ENCODE peak calls at places on chromosome 5, in seven cellular contexts. X is mesendoderm, V is neuronal stem cell, Y is IMR-90, E is mesenchymal stem cell, P is H1, C is trophoblast cell. M is an unnamed sample.

GRCh38 chr5:132684922-132685720 is 11.3 kb downstream of the IL4 start:
- DNase-seq in X (no peak), V (no peak), Y (no peak), E (no peak), P (no peak), C (no peak), M (no peak)

GRCh38 chr5:81422671-81423070 is 28.7 kb upstream of the ACOT12 start:
- DNase-seq in X (no peak), V (no peak), Y (peak), E (peak), P (no peak), C (peak), M (no peak)

GRCh38 chr5:74848553-74849025 is 17.6 kb downstream of the FAM169A start:
- DNase-seq in X (no peak), V (no peak), Y (no peak), E (no peak), P (no peak), C (no peak), M (no peak)

GRCh38 chr5:151348789-151349188 is 1.4 kb upstream of the SLC36A2 start:
- DNase-seq in X (peak), V (no peak), Y (no peak), E (no peak), P (no peak), C (no peak), M (no peak)

GRCh38 chr5:93090698-93091097 is 490.3 kb downstream of the NR2F1-AS1 start:
- DNase-seq in X (no peak), V (no peak), Y (no peak), E (no peak), P (no peak), C (no peak), M (no peak)

GRCh38 chr5:41337724-41338123 is 124.4 kb upstream of the C6 start:
- DNase-seq in X (no peak), V (no peak), Y (no peak), E (no peak), P (no peak), C (no peak), M (no peak)

GRCh38 chr5:102753889-102754498 is 1.1 kb upstream of the PAM start:
- DNase-seq in X (no peak), V (no peak), Y (no peak), E (no peak), P (no peak), C (no peak), M (peak)

GRCh38 chr5:30502277-30502676 is 691.2 kb upstream of the CDH6 start:
- DNase-seq in X (no peak), V (no peak), Y (peak), E (peak), P (no peak), C (peak), M (no peak)

GRCh38 chr5:143479394-143479793 is 75.9 kb upstream of the NR3C1 start:
- DNase-seq in X (no peak), V (no peak), Y (no peak), E (no peak), P (no peak), C (peak), M (no peak)

GRCh38 chr5:15074651-15075050 is 203.1 kb upstream of the ANKH start:
- DNase-seq in X (peak), V (no peak), Y (peak), E (no peak), P (no peak), C (peak), M (no peak)

GRCh38 chr5:114782869-114783268 is 386.8 kb downstream of the TRIM36 start:
- DNase-seq in X (peak), V (no peak), Y (no peak), E (no peak), P (peak), C (no peak), M (peak)

GRCh38 chr5:143036146-143036927 is 266.2 kb downstream of the ARHGAP26 start:
- DNase-seq in X (no peak), V (no peak), Y (no peak), E (no peak), P (no peak), C (no peak), M (no peak)

GRCh38 chr5:151553130-151553670 is 37.9 kb downstream of the FAT2 start:
- DNase-seq in X (no peak), V (no peak), Y (no peak), E (no peak), P (no peak), C (no peak), M (no peak)

GRCh38 chr5:137287564-137287963 is 211.6 kb downstream of the SPOCK1 start:
- DNase-seq in X (no peak), V (no peak), Y (no peak), E (no peak), P (no peak), C (no peak), M (no peak)

GRCh38 chr5:112109331-112109993 is 309.6 kb downstream of the EPB41L4A start:
- DNase-seq in X (peak), V (no peak), Y (peak), E (peak), P (peak), C (peak), M (peak)

GRCh38 chr5:90709323-90710148 is 150.9 kb downstream of the ADGRV1 start:
- DNase-seq in X (peak), V (peak), Y (peak), E (peak), P (peak), C (peak), M (peak)

GRCh38 chr5:55480781-55481180 is 54.0 kb downstream of the PLPP1 start:
- DNase-seq in X (no peak), V (no peak), Y (peak), E (peak), P (no peak), C (no peak), M (no peak)

GRCh38 chr5:121152411-121152810 is 688.3 kb downstream of the PRR16 start:
- DNase-seq in X (no peak), V (no peak), Y (no peak), E (no peak), P (no peak), C (no peak), M (no peak)

GRCh38 chr5:155004138-155004744 is 9.3 kb upstream of the KIF4B start:
- DNase-seq in X (peak), V (no peak), Y (no peak), E (peak), P (peak), C (peak), M (peak)

GRCh38 chr5:33772276-33772990 is 119.4 kb downstream of the ADAMTS12 start:
- DNase-seq in X (no peak), V (no peak), Y (peak), E (peak), P (no peak), C (peak), M (no peak)

GRCh38 chr5:109656829-109657228 is 32.9 kb upstream of the MAN2A1 start:
- DNase-seq in X (no peak), V (no peak), Y (peak), E (peak), P (no peak), C (peak), M (no peak)

GRCh38 chr5:96716716-96717115 is 54.5 kb downstream of the CAST start:
- DNase-seq in X (peak), V (no peak), Y (no peak), E (no peak), P (no peak), C (no peak), M (no peak)

GRCh38 chr5:68141494-68141893 is 74.1 kb upstream of the PIK3R1 start:
- DNase-seq in X (no peak), V (no peak), Y (peak), E (peak), P (no peak), C (no peak), M (no peak)

GRCh38 chr5:54825005-54825404 is 160.4 kb downstream of the ESM1 start:
- DNase-seq in X (peak), V (no peak), Y (peak), E (peak), P (no peak), C (no peak), M (no peak)

GRCh38 chr5:150637245-150638052 is 3.0 kb upstream of the SYNPO start:
- DNase-seq in X (peak), V (no peak), Y (peak), E (peak), P (no peak), C (peak), M (no peak)

GRCh38 chr5:50958852-50959457 is 292.5 kb downstream of the PARP8 start:
- DNase-seq in X (peak), V (peak), Y (peak), E (peak), P (no peak), C (peak), M (no peak)

GRCh38 chr5:149030392-149030791 is 32.5 kb downstream of the SH3TC2 start:
- DNase-seq in X (no peak), V (no peak), Y (peak), E (peak), P (no peak), C (no peak), M (no peak)

GRCh38 chr5:74289238-74289637 is 351.3 kb downstream of the ENC1 start:
- DNase-seq in X (no peak), V (no peak), Y (no peak), E (no peak), P (no peak), C (peak), M (no peak)

GRCh38 chr5:120457839-120458507 is 6.1 kb upstream of the PRR16 start:
- DNase-seq in X (peak), V (no peak), Y (peak), E (peak), P (peak), C (peak), M (peak)

GRCh38 chr5:91187032-91187431 is 196.1 kb downstream of the ARRDC3 start:
- DNase-seq in X (no peak), V (no peak), Y (no peak), E (no peak), P (no peak), C (no peak), M (no peak)

GRCh38 chr5:1125030-1125357 is 13.1 kb upstream of the SLC12A7 start:
- DNase-seq in X (no peak), V (no peak), Y (peak), E (peak), P (no peak), C (peak), M (no peak)

GRCh38 chr5:35466746-35467145 is 150.9 kb upstream of the SPEF2 start:
- DNase-seq in X (no peak), V (no peak), Y (no peak), E (no peak), P (no peak), C (no peak), M (no peak)

GRCh38 chr5:143041972-143042770 is 272.0 kb downstream of the ARHGAP26 start:
- DNase-seq in X (no peak), V (no peak), Y (peak), E (no peak), P (no peak), C (no peak), M (no peak)

GRCh38 chr5:180575571-180575970 is 15.7 kb downstream of the SCGB3A1 start:
- DNase-seq in X (no peak), V (no peak), Y (peak), E (no peak), P (no peak), C (no peak), M (no peak)

GRCh38 chr5:93790401-93790800 is 49.0 kb upstream of the POU5F2 start:
- DNase-seq in X (no peak), V (no peak), Y (peak), E (peak), P (no peak), C (no peak), M (no peak)

GRCh38 chr5:152819891-152820290 is 414.8 kb upstream of the NMUR2 start:
- DNase-seq in X (peak), V (no peak), Y (no peak), E (no peak), P (no peak), C (no peak), M (no peak)

DNA sequence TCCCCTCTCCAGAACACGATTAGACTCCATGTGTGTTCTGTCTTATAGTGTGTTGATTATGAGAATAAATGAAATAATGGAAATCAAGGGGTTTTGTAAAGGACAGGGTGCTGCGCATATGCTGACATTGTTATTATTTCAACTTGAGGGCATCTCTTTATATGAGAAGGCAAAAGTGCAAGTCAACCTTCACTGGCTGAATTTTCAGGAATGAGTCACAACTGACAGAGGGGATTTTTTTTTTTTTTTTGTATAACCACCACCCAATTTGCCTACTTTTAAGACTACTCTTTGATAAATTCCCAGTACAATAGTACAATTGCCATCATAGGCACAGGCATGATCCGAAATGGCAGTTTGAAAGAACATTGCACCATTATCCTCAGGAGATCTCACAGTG is 419.2 kb upstream of the NMUR2 start:
- DNase-seq in X (no peak), V (no peak), Y (no peak), E (no peak), P (no peak), C (no peak), M (no peak)
- H4K8ac ChIP-seq in X (no peak), V (no peak), Y (no peak), E (no peak), P (no peak), C (no peak), M (no peak)

GRCh38 chr5:127066721-127067120 is 6.6 kb downstream of the C5orf63 start:
- DNase-seq in X (no peak), V (no peak), Y (no peak), E (no peak), P (no peak), C (peak), M (no peak)
- H3K23ac ChIP-seq in X (no peak), V (no peak), Y (no peak), E (no peak), P (no peak), C (no peak), M (no peak)

GRCh38 chr5:100142607-100143006 is 392.6 kb upstream of the FAM174A start:
- DNase-seq in X (no peak), V (no peak), Y (no peak), E (no peak), P (no peak), C (no peak), M (no peak)
- H3K9ac ChIP-seq in X (no peak), V (no peak), Y (no peak), E (no peak), P (no peak), C (no peak), M (no peak)

DNA sequence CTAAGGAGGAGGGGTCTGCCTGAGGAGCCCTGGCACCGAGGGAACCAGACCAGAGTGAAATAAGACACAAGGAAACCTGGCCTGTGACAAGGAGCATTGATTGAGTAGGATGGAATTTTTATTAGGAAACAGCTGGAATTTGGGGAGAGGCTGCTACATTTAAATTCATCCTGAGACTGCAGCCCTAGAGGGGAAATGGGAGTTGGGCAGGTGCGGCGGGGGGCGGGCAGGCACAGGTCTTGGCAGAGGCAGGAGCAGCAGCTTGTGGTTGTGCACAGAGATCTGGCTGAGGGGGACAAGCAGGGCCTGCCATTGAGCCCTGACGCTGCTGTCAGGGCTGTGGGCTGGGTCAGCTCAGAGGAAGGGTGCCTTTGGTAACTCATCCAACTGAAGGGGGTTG is 71.6 kb downstream of the PCDH1 start:
- DNase-seq in X (no peak), V (no peak), Y (no peak), E (no peak), P (no peak), C (no peak), M (no peak)
- H4K8ac ChIP-seq in X (no peak), V (no peak), Y (no peak), E (no peak), P (no peak), C (no peak), M (no peak)

GRCh38 chr5:87551807-87552377 is 139.2 kb upstream of the CCNH start:
- DNase-seq in X (no peak), V (no peak), Y (no peak), E (no peak), P (no peak), C (no peak), M (no peak)
- H3K23ac ChIP-seq in X (no peak), V (no peak), Y (no peak), E (no peak), P (no peak), C (no peak), M (no peak)

DNA sequence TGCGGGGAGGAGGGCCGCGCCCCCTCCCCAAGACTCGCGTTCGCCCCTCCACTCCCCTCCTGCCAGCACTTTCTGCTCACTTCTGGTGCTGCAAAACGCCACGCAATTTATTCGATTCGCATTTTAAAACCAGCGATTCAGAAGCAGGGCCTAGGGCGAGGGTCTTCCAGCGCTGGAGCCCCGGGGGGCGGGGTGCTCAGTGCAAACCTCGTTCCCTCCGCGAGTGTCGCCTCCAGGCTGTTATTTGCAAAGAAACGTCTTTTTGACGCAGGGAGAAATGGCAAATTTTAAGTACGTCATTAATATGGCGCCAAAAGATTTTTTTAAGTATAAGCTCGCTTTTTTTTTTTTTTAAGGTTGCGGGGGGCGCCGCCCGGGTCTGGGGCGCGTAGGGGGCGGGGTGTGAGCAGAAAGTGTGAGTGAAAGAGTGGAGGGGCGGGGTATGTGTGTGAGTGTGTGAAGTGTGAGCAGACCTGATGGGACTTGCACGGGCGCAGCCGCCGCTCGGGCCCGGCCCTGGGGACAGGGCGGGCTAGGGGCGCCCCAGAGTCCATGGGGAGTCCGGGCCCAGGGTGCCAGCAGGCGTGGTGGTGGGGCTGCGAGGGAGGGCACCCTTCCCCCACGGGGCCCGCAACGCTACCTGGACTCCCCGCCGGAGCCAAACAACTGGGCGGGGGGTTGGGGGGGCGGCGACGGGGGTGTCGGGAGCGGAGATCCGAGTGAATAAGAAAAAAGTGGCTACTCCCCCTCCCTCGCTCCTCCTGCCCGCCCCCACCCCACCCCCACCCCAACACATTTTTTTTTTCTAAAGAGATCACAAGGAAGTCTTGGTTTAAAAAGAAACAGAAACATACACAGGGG is at the start of gene JADE2:
- DNase-seq in X (peak), V (no peak), Y (peak), E (peak), P (peak), C (peak), M (peak)
- H3K9ac ChIP-seq in X (peak), V (peak), Y (peak), E (peak), P (peak), C (peak), M (peak)

GRCh38 chr5:125139590-125139989 is 393.2 kb upstream of the ZNF608 start:
- DNase-seq in X (no peak), V (no peak), Y (no peak), E (no peak), P (no peak), C (no peak), M (no peak)

GRCh38 chr5:125142439-125142838 is 396.0 kb upstream of the ZNF608 start:
- DNase-seq in X (no peak), V (no peak), Y (peak), E (no peak), P (no peak), C (no peak), M (no peak)

GRCh38 chr5:125140855-125141254 is 394.4 kb upstream of the ZNF608 start:
- DNase-seq in X (no peak), V (no peak), Y (peak), E (peak), P (no peak), C (no peak), M (no peak)

GRCh38 chr5:125137535-125137934 is 391.1 kb upstream of the ZNF608 start:
- DNase-seq in X (no peak), V (no peak), Y (no peak), E (no peak), P (no peak), C (no peak), M (no peak)

DNA sequence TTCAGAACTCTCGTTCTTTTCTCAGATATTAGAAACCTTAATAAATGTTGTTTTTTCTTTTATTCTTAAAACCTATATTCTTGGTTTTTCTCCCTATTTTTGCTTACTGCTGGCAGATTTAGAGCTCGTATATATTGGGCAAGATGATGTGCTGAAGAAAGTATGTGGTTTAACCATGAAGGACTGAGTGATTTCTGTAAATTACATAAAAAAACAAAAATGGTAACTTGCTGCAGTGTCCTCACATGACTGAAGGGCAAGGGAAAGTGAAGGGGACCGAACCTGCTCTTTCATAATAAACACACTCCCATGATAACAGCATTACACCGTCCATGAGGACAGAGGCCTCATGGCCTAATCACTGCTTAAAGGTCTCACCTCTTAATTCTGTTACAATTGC is 393.8 kb upstream of the ZNF608 start:
- DNase-seq in X (no peak), V (no peak), Y (peak), E (peak), P (no peak), C (no peak), M (no peak)
- H4K8ac ChIP-seq in X (no peak), V (no peak), Y (no peak), E (no peak), P (no peak), C (no peak), M (no peak)

DNA sequence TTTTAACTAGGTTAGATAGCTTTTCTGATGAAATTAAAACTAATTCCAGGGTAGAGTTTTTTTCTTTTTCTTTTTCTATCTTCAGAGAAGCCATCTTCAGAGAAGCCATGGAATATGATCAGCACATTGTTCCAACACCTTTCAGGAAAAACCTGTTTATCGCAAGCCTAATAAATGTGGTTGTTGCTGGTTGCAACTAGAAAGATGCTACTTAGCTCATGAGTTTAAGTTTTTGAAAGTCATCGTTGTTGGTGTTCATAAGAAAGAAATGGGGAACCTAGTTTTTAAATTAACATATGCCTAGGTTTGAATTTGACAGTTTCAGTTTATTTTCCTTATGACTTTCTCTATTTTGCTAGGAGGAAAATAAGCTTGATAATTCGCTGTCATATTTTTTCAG is 7.6 kb downstream of the CPEB4 start:
- DNase-seq in X (no peak), V (no peak), Y (no peak), E (no peak), P (no peak), C (peak), M (no peak)
- H3K23ac ChIP-seq in X (no peak), V (no peak), Y (no peak), E (no peak), P (no peak), C (no peak), M (no peak)